ENCODE peak calls at places on chromosome 16, in seven cellular contexts. One of them, this sample, is unnamed.
A peak's percentile ranks its signal among the peaks of the same experiment; 100 is the strongest.

GRCh38 chr16:67277999-67278772 is 1.1 kb upstream of the PLEKHG4 start:
- DNase-seq in H9: no peak
- DNase-seq in GM23248: peak; percentile 93
- DNase-seq in neural progenitor cell: no peak
- DNase-seq in GM23338: peak; percentile 80
- DNase-seq in fibroblast of lung: peak; percentile 91
- DNase-seq in mammary epithelial cell: peak; percentile 51
- DNase-seq in this sample: no peak

GRCh38 chr16:27386674-27387073 is 15.3 kb upstream of the IL21R start:
- DNase-seq in H9: no peak
- DNase-seq in GM23248: no peak
- DNase-seq in neural progenitor cell: no peak
- DNase-seq in GM23338: no peak
- DNase-seq in fibroblast of lung: no peak
- DNase-seq in mammary epithelial cell: no peak
- DNase-seq in this sample: no peak

GRCh38 chr16:65222049-65222448 is 100.2 kb upstream of the CDH11 start:
- DNase-seq in H9: no peak
- DNase-seq in GM23248: no peak
- DNase-seq in neural progenitor cell: no peak
- DNase-seq in GM23338: no peak
- DNase-seq in fibroblast of lung: no peak
- DNase-seq in mammary epithelial cell: no peak
- DNase-seq in this sample: no peak

GRCh38 chr16:15782573-15783365 is 74.1 kb downstream of the MYH11 start:
- DNase-seq in H9: peak; percentile 43
- DNase-seq in GM23248: no peak
- DNase-seq in neural progenitor cell: peak; percentile 90
- DNase-seq in GM23338: peak; percentile 32
- DNase-seq in fibroblast of lung: peak; percentile 25
- DNase-seq in mammary epithelial cell: no peak
- DNase-seq in this sample: no peak

GRCh38 chr16:58038219-58038641 is 12.7 kb downstream of the MMP15 start:
- DNase-seq in H9: no peak
- DNase-seq in GM23248: no peak
- DNase-seq in neural progenitor cell: no peak
- DNase-seq in GM23338: no peak
- DNase-seq in fibroblast of lung: no peak
- DNase-seq in mammary epithelial cell: no peak
- DNase-seq in this sample: no peak

GRCh38 chr16:30585022-30585399 is 486 bp downstream of the ZNF785 start:
- DNase-seq in H9: peak; percentile 57
- DNase-seq in GM23248: peak; percentile 64
- DNase-seq in neural progenitor cell: peak; percentile 37
- DNase-seq in GM23338: peak; percentile 70
- DNase-seq in fibroblast of lung: peak; percentile 22
- DNase-seq in mammary epithelial cell: no peak
- DNase-seq in this sample: no peak

GRCh38 chr16:18983565-18984424 is at the start of gene TMC7:
- DNase-seq in H9: peak; percentile 94
- DNase-seq in GM23248: peak; percentile 93
- DNase-seq in neural progenitor cell: peak; percentile 97
- DNase-seq in GM23338: peak; percentile 97
- DNase-seq in fibroblast of lung: peak; percentile 83
- DNase-seq in mammary epithelial cell: peak; percentile 83
- DNase-seq in this sample: no peak

GRCh38 chr16:47753620-47754019 is 292.5 kb downstream of the PHKB start:
- DNase-seq in H9: no peak
- DNase-seq in GM23248: no peak
- DNase-seq in neural progenitor cell: no peak
- DNase-seq in GM23338: no peak
- DNase-seq in fibroblast of lung: no peak
- DNase-seq in mammary epithelial cell: no peak
- DNase-seq in this sample: no peak

GRCh38 chr16:85678016-85678415 is 10.7 kb downstream of the GINS2 start:
- DNase-seq in H9: no peak
- DNase-seq in GM23248: no peak
- DNase-seq in neural progenitor cell: no peak
- DNase-seq in GM23338: no peak
- DNase-seq in fibroblast of lung: no peak
- DNase-seq in mammary epithelial cell: no peak
- DNase-seq in this sample: no peak

GRCh38 chr16:79191933-79192332 is 408.6 kb downstream of the MAF start:
- DNase-seq in H9: no peak
- DNase-seq in GM23248: no peak
- DNase-seq in neural progenitor cell: no peak
- DNase-seq in GM23338: no peak
- DNase-seq in fibroblast of lung: peak; percentile 44
- DNase-seq in mammary epithelial cell: no peak
- DNase-seq in this sample: no peak

GRCh38 chr16:56988161-56988947 is 1.0 kb upstream of the NLRC5 start:
- DNase-seq in H9: no peak
- DNase-seq in GM23248: peak; percentile 72
- DNase-seq in neural progenitor cell: no peak
- DNase-seq in GM23338: no peak
- DNase-seq in fibroblast of lung: no peak
- DNase-seq in mammary epithelial cell: no peak
- DNase-seq in this sample: no peak

GRCh38 chr16:80100186-80100585 is 440.6 kb upstream of the DYNLRB2 start:
- DNase-seq in H9: no peak
- DNase-seq in GM23248: no peak
- DNase-seq in neural progenitor cell: no peak
- DNase-seq in GM23338: no peak
- DNase-seq in fibroblast of lung: peak; percentile 15
- DNase-seq in mammary epithelial cell: no peak
- DNase-seq in this sample: no peak

GRCh38 chr16:23121024-23121423 is 28.2 kb downstream of the USP31 start:
- DNase-seq in H9: no peak
- DNase-seq in GM23248: peak; percentile 51
- DNase-seq in neural progenitor cell: peak; percentile 36
- DNase-seq in GM23338: no peak
- DNase-seq in fibroblast of lung: no peak
- DNase-seq in mammary epithelial cell: peak; percentile 58
- DNase-seq in this sample: no peak

GRCh38 chr16:66511615-66512500 is 38.1 kb downstream of the TK2 start:
- DNase-seq in H9: peak; percentile 78
- DNase-seq in GM23248: peak; percentile 91
- DNase-seq in neural progenitor cell: peak; percentile 33
- DNase-seq in GM23338: peak; percentile 75
- DNase-seq in fibroblast of lung: peak; percentile 86
- DNase-seq in mammary epithelial cell: peak; percentile 71
- DNase-seq in this sample: no peak

DNA sequence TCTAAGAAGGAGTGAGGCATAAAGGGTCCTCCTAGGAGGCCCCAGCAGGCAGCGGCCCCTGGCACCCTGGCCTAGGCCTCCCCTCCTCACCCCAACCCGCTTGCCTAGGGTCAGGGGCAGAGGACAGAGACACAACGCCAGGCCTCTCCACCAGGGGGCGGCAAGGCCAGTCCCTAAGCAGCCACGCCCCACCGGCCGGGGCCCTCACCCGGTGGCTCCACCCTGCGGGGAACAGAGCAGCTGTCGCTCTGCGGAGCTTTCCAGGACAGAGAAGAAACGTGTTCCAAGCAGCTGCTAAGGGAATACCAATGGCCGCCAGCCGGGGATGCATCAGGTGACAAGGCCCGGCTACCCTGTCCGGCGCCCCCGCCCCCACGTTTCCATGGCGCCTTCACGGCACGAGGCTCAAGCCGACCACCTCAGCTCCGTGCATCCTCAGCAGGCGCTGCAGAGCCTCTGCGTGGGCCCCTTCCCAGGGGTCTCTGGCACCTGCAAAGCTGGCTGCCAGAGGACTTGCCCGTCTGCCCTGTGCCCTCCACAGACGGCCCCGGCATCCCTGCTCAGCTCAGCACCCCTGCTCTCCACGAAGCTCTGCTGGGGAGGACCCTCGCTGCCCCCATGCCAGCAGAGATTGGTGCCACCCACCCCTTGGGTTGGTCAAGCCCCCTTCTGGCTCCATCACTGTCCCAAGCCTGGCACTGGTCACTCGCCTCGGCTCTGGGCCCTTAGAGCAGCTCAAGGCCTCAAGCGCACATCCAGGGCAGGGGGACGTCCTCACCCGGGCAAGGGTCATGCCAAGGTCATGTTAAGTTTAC is 5.6 kb downstream of the ZNF598 start:
- DNase-seq in H9: peak; percentile 97
- DNase-seq in GM23248: peak; percentile 94
- DNase-seq in neural progenitor cell: peak; percentile 99
- DNase-seq in GM23338: peak; percentile 99
- DNase-seq in fibroblast of lung: peak; percentile 76
- DNase-seq in mammary epithelial cell: peak; percentile 66
- DNase-seq in this sample: no peak
- H3K79me2 ChIP-seq in H9: peaks cover 26% of the 10 kb centered on the region
- H3K79me2 ChIP-seq in GM23248: peaks cover 90% of the 10 kb centered on the region
- H3K79me2 ChIP-seq in neural progenitor cell: peaks cover 48% of the 10 kb centered on the region
- H3K79me2 ChIP-seq in GM23338: peaks cover 39% of the 10 kb centered on the region
- H3K79me2 ChIP-seq in fibroblast of lung: peaks cover 64% of the 10 kb centered on the region
- H3K79me2 ChIP-seq in mammary epithelial cell: peaks cover 82% of the 10 kb centered on the region
- H3K79me2 ChIP-seq in this sample: peaks cover 75% of the 10 kb centered on the region

GRCh38 chr16:1350691-1351090 is 987 bp downstream of the TSR3 start:
- DNase-seq in H9: no peak
- DNase-seq in GM23248: no peak
- DNase-seq in neural progenitor cell: no peak
- DNase-seq in GM23338: no peak
- DNase-seq in fibroblast of lung: no peak
- DNase-seq in mammary epithelial cell: no peak
- DNase-seq in this sample: no peak
- H3K79me2 ChIP-seq in H9: peaks cover 2% of the 10 kb centered on the region
- H3K79me2 ChIP-seq in GM23248: peaks cover 60% of the 10 kb centered on the region
- H3K79me2 ChIP-seq in neural progenitor cell: peaks cover 43% of the 10 kb centered on the region
- H3K79me2 ChIP-seq in GM23338: peaks cover 30% of the 10 kb centered on the region
- H3K79me2 ChIP-seq in fibroblast of lung: peaks cover 50% of the 10 kb centered on the region
- H3K79me2 ChIP-seq in mammary epithelial cell: peaks cover 55% of the 10 kb centered on the region
- H3K79me2 ChIP-seq in this sample: peaks cover 52% of the 10 kb centered on the region

GRCh38 chr16:28497386-28497785 is 2.9 kb downstream of the APOBR start:
- DNase-seq in H9: no peak
- DNase-seq in GM23248: no peak
- DNase-seq in neural progenitor cell: no peak
- DNase-seq in GM23338: no peak
- DNase-seq in fibroblast of lung: no peak
- DNase-seq in mammary epithelial cell: no peak
- DNase-seq in this sample: no peak
- H3K79me2 ChIP-seq in H9: no peaks in the 10 kb centered on the region
- H3K79me2 ChIP-seq in GM23248: no peaks in the 10 kb centered on the region
- H3K79me2 ChIP-seq in neural progenitor cell: no peaks in the 10 kb centered on the region
- H3K79me2 ChIP-seq in GM23338: no peaks in the 10 kb centered on the region
- H3K79me2 ChIP-seq in fibroblast of lung: no peaks in the 10 kb centered on the region
- H3K79me2 ChIP-seq in mammary epithelial cell: no peaks in the 10 kb centered on the region
- H3K79me2 ChIP-seq in this sample: no peaks in the 10 kb centered on the region

DNA sequence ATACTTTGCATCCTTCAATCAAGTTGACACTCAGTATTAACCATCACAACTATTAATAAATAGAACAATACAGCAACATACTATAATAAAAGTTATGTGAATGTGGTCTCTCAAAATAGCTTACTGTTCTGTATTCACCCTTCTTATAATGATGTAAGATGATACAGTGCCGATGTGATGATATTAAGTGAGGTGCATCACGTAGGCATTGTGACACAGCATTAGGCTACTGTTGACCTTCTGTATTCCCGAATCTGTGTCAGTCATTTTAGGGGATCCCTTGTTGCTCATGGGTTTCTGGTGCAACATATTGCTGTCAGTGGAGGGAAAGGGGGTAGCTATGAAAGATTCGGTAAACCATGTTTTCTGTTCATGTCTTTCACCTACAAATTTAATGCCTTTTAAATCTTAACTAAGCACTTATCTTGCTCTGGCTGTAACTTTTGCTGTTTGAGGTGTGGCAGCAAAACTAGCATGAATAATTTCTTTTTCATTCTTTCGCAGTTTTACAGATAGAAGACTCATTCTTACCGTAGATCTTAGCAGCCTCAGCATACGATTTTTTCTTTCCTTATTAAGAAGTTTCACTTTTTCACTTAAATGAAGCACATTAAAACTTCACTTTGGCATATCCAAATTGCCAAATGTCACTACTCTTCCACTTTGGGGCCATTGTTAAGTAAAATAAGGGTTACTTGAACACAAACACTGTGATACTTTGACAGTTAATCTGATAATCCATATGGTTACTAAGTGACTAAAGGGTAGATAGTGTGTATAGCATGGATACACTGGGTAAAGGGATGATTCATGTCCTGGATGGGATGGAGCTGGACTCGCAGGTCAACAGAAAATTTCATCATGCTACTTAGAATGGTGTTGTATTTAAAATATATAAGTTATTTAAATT is 29.6 kb downstream of the NFAT5 start:
- DNase-seq in H9: no peak
- DNase-seq in GM23248: peak; percentile 74
- DNase-seq in neural progenitor cell: no peak
- DNase-seq in GM23338: no peak
- DNase-seq in fibroblast of lung: peak; percentile 56
- DNase-seq in mammary epithelial cell: peak; percentile 62
- DNase-seq in this sample: no peak
- H3K79me2 ChIP-seq in H9: peaks cover 2% of the 10 kb centered on the region
- H3K79me2 ChIP-seq in GM23248: peaks cover 100% of the 10 kb centered on the region
- H3K79me2 ChIP-seq in neural progenitor cell: peaks cover 14% of the 10 kb centered on the region
- H3K79me2 ChIP-seq in GM23338: peaks cover 71% of the 10 kb centered on the region
- H3K79me2 ChIP-seq in fibroblast of lung: peaks cover 83% of the 10 kb centered on the region
- H3K79me2 ChIP-seq in mammary epithelial cell: peaks cover 99% of the 10 kb centered on the region
- H3K79me2 ChIP-seq in this sample: peaks cover 95% of the 10 kb centered on the region

GRCh38 chr16:11896776-11897175 is 19.0 kb downstream of the GSPT1 start:
- DNase-seq in H9: no peak
- DNase-seq in GM23248: peak; percentile 93
- DNase-seq in neural progenitor cell: no peak
- DNase-seq in GM23338: no peak
- DNase-seq in fibroblast of lung: peak; percentile 83
- DNase-seq in mammary epithelial cell: peak; percentile 46
- DNase-seq in this sample: no peak

GRCh38 chr16:11903906-11904305 is 11.8 kb downstream of the GSPT1 start:
- DNase-seq in H9: no peak
- DNase-seq in GM23248: no peak
- DNase-seq in neural progenitor cell: no peak
- DNase-seq in GM23338: no peak
- DNase-seq in fibroblast of lung: no peak
- DNase-seq in mammary epithelial cell: no peak
- DNase-seq in this sample: no peak

DNA sequence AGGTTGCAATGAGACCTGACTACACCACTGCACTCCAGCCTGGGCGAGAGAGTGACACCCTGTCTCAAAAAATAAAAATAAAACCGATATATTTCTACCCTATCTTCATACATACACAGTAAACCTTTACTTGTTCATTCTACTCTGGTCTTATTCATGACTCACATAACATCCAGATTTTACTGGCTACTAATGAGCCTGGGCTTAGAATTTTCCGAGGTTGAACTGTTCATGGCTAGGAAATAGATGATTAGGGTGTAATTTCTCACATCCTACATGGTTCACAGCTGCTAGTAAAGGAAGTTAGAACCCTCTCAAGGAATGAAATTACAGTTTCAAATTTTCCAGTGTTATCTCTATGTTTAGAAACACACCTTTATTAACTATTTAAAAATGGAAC is 14.7 kb downstream of the GSPT1 start:
- DNase-seq in H9: no peak
- DNase-seq in GM23248: peak; percentile 64
- DNase-seq in neural progenitor cell: no peak
- DNase-seq in GM23338: no peak
- DNase-seq in fibroblast of lung: peak; percentile 43
- DNase-seq in mammary epithelial cell: peak; percentile 19
- DNase-seq in this sample: no peak
- H3K79me2 ChIP-seq in H9: peaks cover 41% of the 10 kb centered on the region
- H3K79me2 ChIP-seq in GM23248: peaks cover 97% of the 10 kb centered on the region
- H3K79me2 ChIP-seq in neural progenitor cell: peaks cover 90% of the 10 kb centered on the region
- H3K79me2 ChIP-seq in GM23338: peaks cover 99% of the 10 kb centered on the region
- H3K79me2 ChIP-seq in fibroblast of lung: peaks cover 87% of the 10 kb centered on the region
- H3K79me2 ChIP-seq in mammary epithelial cell: peaks cover 99% of the 10 kb centered on the region
- H3K79me2 ChIP-seq in this sample: peaks cover 96% of the 10 kb centered on the region